ENCODE peak calls at places on chromosomes 13 and 19, in six cellular contexts. L is stimulated activated CD4-positive, alpha-beta T cell treated with anti-CD3 and anti-CD28 coated beads, Interleukin-2, amount 100 ng/mL, for 48 hours; G is cardiac muscle cell; U is central memory CD8-positive, alpha-beta T cell; D is kidney; P is mammary epithelial cell. V is an unnamed sample.

GRCh38 chr19:28686741-28687140 is 526.2 kb downstream of the UQCRFS1 start:
- DNase-seq in L (no peak), G (no peak), U (no peak), D (no peak), P (no peak), V (no peak)

GRCh38 chr19:34475975-34476594 is 5.5 kb upstream of the WTIP start:
- DNase-seq in L (no peak), G (no peak), U (no peak), D (no peak), P (no peak), V (no peak)

GRCh38 chr19:55096061-55096701 is 20.5 kb downstream of the EPS8L1 start:
- DNase-seq in L (no peak), G (no peak), U (no peak), D (peak), P (no peak), V (no peak)

GRCh38 chr19:35276706-35277281 is 5.5 kb upstream of the HAMP start:
- DNase-seq in L (no peak), G (no peak), U (no peak), D (peak), P (no peak), V (no peak)

GRCh38 chr19:45404557-45405434 is at the start of gene PPP1R13L:
- DNase-seq in L (peak), G (peak), U (no peak), D (peak), P (peak), V (no peak)

GRCh38 chr13:95710313-95710712 is 33.4 kb downstream of the DNAJC3 start:
- DNase-seq in L (no peak), G (peak), U (no peak), D (no peak), P (peak), V (no peak)

GRCh38 chr13:94236876-94237275 is 242.6 kb downstream of the DCT start:
- DNase-seq in L (no peak), G (peak), U (no peak), D (no peak), P (no peak), V (no peak)

GRCh38 chr13:51802601-51803000 is 1.4 kb downstream of the DHRS12 start:
- DNase-seq in L (no peak), G (no peak), U (no peak), D (no peak), P (no peak), V (no peak)

GRCh38 chr19:13506550-13506878 is 235 bp upstream of the CACNA1A start:
- DNase-seq in L (no peak), G (peak), U (no peak), D (no peak), P (no peak), V (no peak)

GRCh38 chr13:112229445-112229844 is 146.7 kb upstream of the SPACA7 start:
- DNase-seq in L (no peak), G (no peak), U (no peak), D (no peak), P (no peak), V (no peak)

GRCh38 chr13:99871249-99871898 is 100.2 kb downstream of the ZIC5 start:
- DNase-seq in L (no peak), G (no peak), U (no peak), D (no peak), P (no peak), V (peak)

GRCh38 chr19:1809663-1810062 is 2.4 kb downstream of the ATP8B3 start:
- DNase-seq in L (no peak), G (no peak), U (no peak), D (no peak), P (no peak), V (no peak)

GRCh38 chr19:18777156-18777724 is 13.9 kb downstream of the COMP start:
- DNase-seq in L (no peak), G (no peak), U (no peak), D (peak), P (no peak), V (no peak)

GRCh38 chr13:94249512-94249911 is 230.0 kb downstream of the DCT start:
- DNase-seq in L (no peak), G (peak), U (no peak), D (no peak), P (peak), V (no peak)

GRCh38 chr19:50461066-50461875 is 15.0 kb upstream of the EMC10 start:
- DNase-seq in L (peak), G (peak), U (peak), D (no peak), P (peak), V (no peak)

GRCh38 chr13:36313047-36313969 is 15.7 kb upstream of the CCDC169 start:
- DNase-seq in L (no peak), G (no peak), U (no peak), D (no peak), P (no peak), V (no peak)

GRCh38 chr13:90708159-90708558 is 639.3 kb upstream of the MIR17HG start:
- DNase-seq in L (no peak), G (no peak), U (no peak), D (no peak), P (no peak), V (no peak)

GRCh38 chr19:45424191-45425058 is 708 bp upstream of the ERCC1 start:
- DNase-seq in L (no peak), G (peak), U (no peak), D (peak), P (peak), V (no peak)

GRCh38 chr19:36997843-36998235 is 80.4 kb upstream of the ZNF420 start:
- DNase-seq in L (no peak), G (no peak), U (no peak), D (no peak), P (no peak), V (no peak)

GRCh38 chr13:112177459-112177858 is 110.5 kb downstream of the SOX1 start:
- DNase-seq in L (no peak), G (no peak), U (no peak), D (no peak), P (no peak), V (no peak)

V was measured in SK-N-MC.